ENCODE peak calls at places on chromosomes 6 and 20, in five cellular contexts. One of them, this sample, is unnamed.

GRCh38 chr6:165439928-165440554 is 130.6 kb upstream of the C6orf118 start:
- DNase-seq in stomach: no peak
- DNase-seq in GM20000: peak; percentile 7
- DNase-seq in WTC11: no peak
- DNase-seq in HEK293T: peak; percentile 21
- DNase-seq in this sample: peak; percentile 63

GRCh38 chr6:127966616-127967015 is 65.8 kb upstream of the THEMIS start:
- DNase-seq in stomach: no peak
- DNase-seq in HEK293T: no peak
- DNase-seq in GM20000: no peak
- DNase-seq in WTC11: no peak
- DNase-seq in this sample: no peak

GRCh38 chr6:143536866-143537691 is 25.6 kb upstream of the FUCA2 start:
- DNase-seq in HEK293T: peak; percentile 80
- DNase-seq in WTC11: peak; percentile 74
- DNase-seq in GM20000: peak; percentile 69
- DNase-seq in stomach: peak; percentile 68
- DNase-seq in this sample: peak; percentile 84

GRCh38 chr20:35901678-35902544 is 52.4 kb downstream of the SCAND1 start:
- DNase-seq in GM20000: no peak
- DNase-seq in WTC11: no peak
- DNase-seq in stomach: no peak
- DNase-seq in HEK293T: no peak
- DNase-seq in this sample: no peak

GRCh38 chr6:35191899-35192298 is 21.9 kb upstream of the SCUBE3 start:
- DNase-seq in HEK293T: no peak
- DNase-seq in stomach: no peak
- DNase-seq in GM20000: no peak
- DNase-seq in WTC11: no peak
- DNase-seq in this sample: no peak

GRCh38 chr6:36933102-36933501 is 21.4 kb upstream of the PI16 start:
- DNase-seq in HEK293T: no peak
- DNase-seq in WTC11: no peak
- DNase-seq in GM20000: no peak
- DNase-seq in stomach: no peak
- DNase-seq in this sample: no peak

GRCh38 chr20:309841-310644 is 12.7 kb downstream of the ZCCHC3 start:
- DNase-seq in HEK293T: peak; percentile 59
- DNase-seq in WTC11: peak; percentile 99
- DNase-seq in GM20000: peak; percentile 91
- DNase-seq in stomach: peak; percentile 90
- DNase-seq in this sample: peak; percentile 100

GRCh38 chr6:63740709-63741108 is 105.1 kb downstream of the PHF3 start:
- DNase-seq in GM20000: no peak
- DNase-seq in HEK293T: no peak
- DNase-seq in stomach: no peak
- DNase-seq in WTC11: no peak
- DNase-seq in this sample: no peak

GRCh38 chr6:1771324-1771723 is 161.6 kb downstream of the FOXC1 start:
- DNase-seq in WTC11: no peak
- DNase-seq in GM20000: no peak
- DNase-seq in HEK293T: no peak
- DNase-seq in stomach: no peak
- DNase-seq in this sample: no peak

GRCh38 chr6:70627500-70628254 is 40.0 kb upstream of the SMAP1 start:
- DNase-seq in GM20000: no peak
- DNase-seq in WTC11: no peak
- DNase-seq in HEK293T: no peak
- DNase-seq in stomach: no peak
- DNase-seq in this sample: no peak

GRCh38 chr20:62995481-62995880 is 11.3 kb downstream of the BHLHE23 start:
- DNase-seq in stomach: no peak
- DNase-seq in WTC11: no peak
- DNase-seq in HEK293T: no peak
- DNase-seq in GM20000: no peak
- DNase-seq in this sample: no peak

GRCh38 chr6:79750806-79751205 is 119.7 kb downstream of the SH3BGRL2 start:
- DNase-seq in stomach: no peak
- DNase-seq in GM20000: no peak
- DNase-seq in WTC11: peak; percentile 12
- DNase-seq in HEK293T: no peak
- DNase-seq in this sample: peak; percentile 6

GRCh38 chr6:46998436-46999017 is 43.6 kb downstream of the ADGRF1 start:
- DNase-seq in WTC11: no peak
- DNase-seq in stomach: no peak
- DNase-seq in HEK293T: no peak
- DNase-seq in GM20000: no peak
- DNase-seq in this sample: no peak

GRCh38 chr20:40542065-40542464 is 147.0 kb downstream of the MAFB start:
- DNase-seq in WTC11: no peak
- DNase-seq in GM20000: no peak
- DNase-seq in stomach: no peak
- DNase-seq in HEK293T: no peak
- DNase-seq in this sample: no peak

GRCh38 chr6:5876076-5876475 is 130.6 kb downstream of the NRN1 start:
- DNase-seq in stomach: no peak
- DNase-seq in GM20000: no peak
- DNase-seq in HEK293T: no peak
- DNase-seq in WTC11: no peak
- DNase-seq in this sample: no peak

GRCh38 chr20:32638848-32639247 is 34.9 kb downstream of the C20orf203 start:
- DNase-seq in WTC11: no peak
- DNase-seq in HEK293T: no peak
- DNase-seq in GM20000: no peak
- DNase-seq in stomach: peak; percentile 33
- DNase-seq in this sample: no peak

GRCh38 chr20:4787069-4787468 is 65.4 kb downstream of the PRND start:
- DNase-seq in HEK293T: no peak
- DNase-seq in stomach: no peak
- DNase-seq in GM20000: no peak
- DNase-seq in WTC11: no peak
- DNase-seq in this sample: no peak

GRCh38 chr20:46621492-46621891 is 29.8 kb downstream of the SLC13A3 start:
- DNase-seq in stomach: no peak
- DNase-seq in WTC11: no peak
- DNase-seq in GM20000: no peak
- DNase-seq in HEK293T: no peak
- DNase-seq in this sample: no peak

GRCh38 chr6:47130086-47130485 is 88.0 kb upstream of the ADGRF1 start:
- DNase-seq in GM20000: no peak
- DNase-seq in WTC11: no peak
- DNase-seq in HEK293T: no peak
- DNase-seq in stomach: no peak
- DNase-seq in this sample: no peak

GRCh38 chr20:29689411-29690225 is 1567.8 kb upstream of the DEFB115 start:
- DNase-seq in stomach: no peak
- DNase-seq in WTC11: no peak
- DNase-seq in HEK293T: no peak
- DNase-seq in GM20000: no peak
- DNase-seq in this sample: no peak

GRCh38 chr20:48826883-48827771 is 672 bp downstream of the PREX1 start:
- DNase-seq in stomach: peak; percentile 37
- DNase-seq in GM20000: peak; percentile 66
- DNase-seq in WTC11: peak; percentile 52
- DNase-seq in HEK293T: peak; percentile 40
- DNase-seq in this sample: peak; percentile 78

This sample was measured in mesendoderm.